ENCODE peak calls at places on chromosomes 16 and 17, in five cellular contexts. K is Calu3, O is NCI-H2081, P is fibroblast of the aortic adventitia, N is Right ventricle myocardium superior. H is an unnamed sample.

GRCh38 chr17:42659079-42659931 is at the start of gene TUBG2:
- DNase-seq in K (peak), O (peak), P (peak), N (peak), H (peak)

GRCh38 chr16:81818514-81819304 is 39.6 kb downstream of the PLCG2 start:
- DNase-seq in K (no peak), O (no peak), P (no peak), N (no peak), H (no peak)

GRCh38 chr17:76547183-76547641 is 7.4 kb downstream of the PRCD start:
- DNase-seq in K (peak), O (peak), P (peak), N (no peak), H (peak)

GRCh38 chr16:57537596-57538234 is 1.3 kb upstream of the CCDC102A start:
- DNase-seq in K (no peak), O (no peak), P (no peak), N (no peak), H (no peak)

GRCh38 chr17:29042679-29043538 is at the start of gene PIPOX:
- DNase-seq in K (peak), O (peak), P (no peak), N (no peak), H (no peak)

GRCh38 chr16:50939356-50939755 is 197.5 kb downstream of the CYLD start:
- DNase-seq in K (no peak), O (no peak), P (no peak), N (no peak), H (no peak)

GRCh38 chr16:82639666-82640336 is 13.0 kb downstream of the CDH13 start:
- DNase-seq in K (peak), O (peak), P (peak), N (peak), H (no peak)

GRCh38 chr17:61218438-61218837 is 181.2 kb upstream of the TBX2 start:
- DNase-seq in K (no peak), O (no peak), P (peak), N (no peak), H (no peak)

GRCh38 chr17:73533127-73533526 is 111.1 kb downstream of the SDK2 start:
- DNase-seq in K (no peak), O (no peak), P (no peak), N (peak), H (no peak)

GRCh38 chr17:9052921-9053320 is 31.6 kb downstream of the NTN1 start:
- DNase-seq in K (no peak), O (no peak), P (no peak), N (no peak), H (no peak)

GRCh38 chr17:16435951-16436886 is 20.8 kb downstream of the TRPV2 start:
- DNase-seq in K (no peak), O (no peak), P (no peak), N (no peak), H (no peak)

GRCh38 chr17:410674-411401 is 58.2 kb upstream of the RPH3AL start:
- DNase-seq in K (peak), O (no peak), P (peak), N (no peak), H (no peak)

GRCh38 chr17:19897901-19898300 is 30.2 kb upstream of the ULK2 start:
- DNase-seq in K (no peak), O (no peak), P (peak), N (no peak), H (no peak)

GRCh38 chr16:68644303-68644702 is 807 bp upstream of the CDH3 start:
- DNase-seq in K (no peak), O (no peak), P (no peak), N (no peak), H (no peak)

GRCh38 chr16:55426865-55427484 is 52.0 kb upstream of the MMP2 start:
- DNase-seq in K (no peak), O (no peak), P (no peak), N (no peak), H (no peak)

GRCh38 chr17:1168537-1169234 is 11.1 kb downstream of the ABR start:
- DNase-seq in K (no peak), O (no peak), P (no peak), N (no peak), H (no peak)

GRCh38 chr17:45296003-45296832 is 20.6 kb downstream of the MAP3K14 start:
- DNase-seq in K (no peak), O (no peak), P (peak), N (peak), H (no peak)

GRCh38 chr17:58176200-58176599 is 9.4 kb downstream of the OR4D2 start:
- DNase-seq in K (no peak), O (no peak), P (peak), N (no peak), H (no peak)

GRCh38 chr17:76581515-76581914 is 4.1 kb downstream of the ST6GALNAC2 start:
- DNase-seq in K (no peak), O (no peak), P (no peak), N (no peak), H (no peak)

GRCh38 chr17:1709971-1710806 is at the start of gene TLCD2:
- DNase-seq in K (peak), O (peak), P (peak), N (peak), H (no peak)

GRCh38 chr17:49631496-49631895 is 46.4 kb downstream of the SPOP start:
- DNase-seq in K (no peak), O (no peak), P (no peak), N (no peak), H (no peak)

GRCh38 chr16:88387941-88388627 is 5.3 kb downstream of the ZNF469 start:
- DNase-seq in K (peak), O (no peak), P (no peak), N (peak), H (no peak)

GRCh38 chr16:49592507-49593422 is 219.2 kb downstream of the C16orf78 start:
- DNase-seq in K (peak), O (no peak), P (peak), N (no peak), H (peak)

GRCh38 chr17:41959336-41960095 is 7.1 kb upstream of the CNP start:
- DNase-seq in K (peak), O (peak), P (peak), N (no peak), H (no peak)

GRCh38 chr16:79415983-79416641 is 184.4 kb downstream of the MAF start:
- DNase-seq in K (no peak), O (no peak), P (no peak), N (no peak), H (no peak)

GRCh38 chr16:84284168-84284722 is 10.4 kb upstream of the WFDC1 start:
- DNase-seq in K (peak), O (no peak), P (peak), N (peak), H (no peak)

GRCh38 chr16:57504491-57504890 is 18.2 kb upstream of the DOK4 start:
- DNase-seq in K (no peak), O (no peak), P (no peak), N (peak), H (no peak)

GRCh38 chr16:80614908-80615696 is 74.3 kb downstream of the DYNLRB2 start:
- DNase-seq in K (no peak), O (no peak), P (peak), N (no peak), H (no peak)

GRCh38 chr17:20852541-20853370 is 190.1 kb downstream of the USP22 start:
- DNase-seq in K (peak), O (peak), P (peak), N (peak), H (no peak)

GRCh38 chr17:48985436-48986245 is 11.5 kb upstream of the IGF2BP1 start:
- DNase-seq in K (no peak), O (no peak), P (no peak), N (no peak), H (no peak)

GRCh38 chr16:3983081-3983520 is 102.6 kb upstream of the CREBBP start:
- DNase-seq in K (peak), O (peak), P (peak), N (peak), H (no peak)

GRCh38 chr16:50668368-50669008 is 12.6 kb downstream of the SNX20 start:
- DNase-seq in K (peak), O (no peak), P (no peak), N (no peak), H (no peak)

GRCh38 chr17:72632026-72632684 is 460.3 kb downstream of the SLC39A11 start:
- DNase-seq in K (peak), O (peak), P (no peak), N (no peak), H (no peak)

GRCh38 chr17:50955667-50956120 is 89.5 kb upstream of the TOB1 start:
- DNase-seq in K (no peak), O (no peak), P (no peak), N (peak), H (no peak)

GRCh38 chr16:3922241-3922640 is 41.7 kb upstream of the CREBBP start:
- DNase-seq in K (peak), O (no peak), P (no peak), N (no peak), H (no peak)

GRCh38 chr16:4944333-4945281 is 7.7 kb upstream of the PPL start:
- DNase-seq in K (peak), O (peak), P (peak), N (peak), H (no peak)

H was measured in activated T-helper 1 cell treated with Interleukin-2 at 50 U/mL for 16 hours.